ENCODE peak calls at places on chromosomes 16 and 17, in six cellular contexts. Y is pancreas; R is left lung; L is naive thymus-derived CD4-positive, alpha-beta T cell; M is CD8-positive, alpha-beta T cell; C is transverse colon. B is an unnamed sample.
A peak's percentile ranks its signal among the peaks of the same experiment; 100 is the strongest.

GRCh38 chr16:28090646-28091377 is 27.3 kb upstream of the GSG1L start:
- DNase-seq in R (no peak), M (no peak), Y (no peak), C (no peak), L (no peak), B (no peak)

GRCh38 chr16:52078716-52079655 is 468.0 kb downstream of the TOX3 start:
- DNase-seq in R (no peak), L (no peak), C (no peak), M (no peak), Y (no peak), B (no peak)

GRCh38 chr17:31825961-31826691 is 32.9 kb downstream of the COPRS start:
- DNase-seq in Y (no peak), L (no peak), R (no peak), C (no peak), M (no peak), B (no peak)

GRCh38 chr17:17419166-17419565 is 57.6 kb upstream of the MED9 start:
- DNase-seq in M (no peak), Y (no peak), C (no peak), L (no peak), R (no peak), B (no peak)

GRCh38 chr16:30651124-30652004 is 604 bp downstream of the PRR14 start:
- DNase-seq in Y (peak; percentile 80), L (peak; percentile 55), M (peak; percentile 67), C (peak; percentile 80), R (peak; percentile 94), B (peak; percentile 82)

GRCh38 chr17:77734371-77735050 is 224.0 kb upstream of the TNRC6C start:
- DNase-seq in Y (peak; percentile 66), M (no peak), C (peak; percentile 78), R (no peak), L (no peak), B (no peak)

GRCh38 chr17:44110823-44111633 is 12.4 kb downstream of the HDAC5 start:
- DNase-seq in L (peak; percentile 67), Y (peak; percentile 98), M (peak; percentile 41), R (peak; percentile 96), C (peak; percentile 97), B (no peak)

GRCh38 chr17:69947027-69947759 is 127.8 kb upstream of the KCNJ16 start:
- DNase-seq in Y (no peak), C (no peak), R (no peak), L (no peak), M (no peak), B (no peak)

GRCh38 chr16:82456683-82457082 is 170.1 kb upstream of the CDH13 start:
- DNase-seq in C (peak; percentile 53), L (no peak), R (no peak), Y (peak; percentile 58), M (peak; percentile 6), B (no peak)

GRCh38 chr17:73546770-73547345 is 97.4 kb downstream of the SDK2 start:
- DNase-seq in M (peak; percentile 6), Y (no peak), R (peak; percentile 89), L (peak; percentile 30), C (peak; percentile 70), B (no peak)

GRCh38 chr17:55265434-55266021 is 768 bp downstream of the HLF start:
- DNase-seq in Y (peak; percentile 35), L (peak; percentile 0), R (peak; percentile 82), C (no peak), M (no peak), B (peak; percentile 4)

GRCh38 chr17:81020443-81020766 is 14.5 kb upstream of the BAIAP2 start:
- DNase-seq in L (no peak), C (no peak), M (no peak), Y (no peak), R (no peak), B (no peak)

GRCh38 chr17:11909348-11909747 is 87.9 kb downstream of the ZNF18 start:
- DNase-seq in C (no peak), M (no peak), Y (no peak), R (no peak), L (no peak), B (no peak)

GRCh38 chr17:83190601-83191387 is 111.4 kb downstream of the METRNL start:
- DNase-seq in C (no peak), Y (no peak), L (no peak), M (no peak), R (peak; percentile 52), B (no peak)

GRCh38 chr17:63304704-63305261 is 141.3 kb downstream of the CYB561 start:
- DNase-seq in L (no peak), M (no peak), Y (no peak), C (no peak), R (peak; percentile 52), B (no peak)

GRCh38 chr16:9139965-9140364 is 48.5 kb downstream of the HAPSTR1 start:
- DNase-seq in Y (no peak), C (no peak), L (no peak), M (no peak), R (no peak), B (no peak)

GRCh38 chr17:43033947-43034622 is 9.1 kb downstream of the RND2 start:
- DNase-seq in C (no peak), R (no peak), M (no peak), Y (no peak), L (no peak), B (no peak)

GRCh38 chr16:71895679-71896385 is 501 bp downstream of the IST1 start:
- DNase-seq in C (peak; percentile 45), Y (peak; percentile 58), L (no peak), M (no peak), R (peak; percentile 89), B (peak; percentile 10)

GRCh38 chr16:1477033-1477432 is 2.2 kb upstream of the CLCN7 start:
- DNase-seq in C (no peak), M (no peak), R (no peak), Y (no peak), L (no peak), B (no peak)

GRCh38 chr16:24116989-24117388 is 139.1 kb upstream of the CACNG3 start:
- DNase-seq in L (no peak), C (no peak), M (no peak), R (no peak), Y (no peak), B (no peak)

GRCh38 chr17:50326831-50327364 is 19.0 kb upstream of the XYLT2 start:
- DNase-seq in C (no peak), R (no peak), M (no peak), Y (no peak), L (no peak), B (no peak)

GRCh38 chr17:10384175-10384574 is 11.4 kb upstream of the MYH13 start:
- DNase-seq in M (no peak), R (no peak), L (no peak), C (no peak), Y (no peak), B (no peak)

GRCh38 chr16:31301708-31302400 is 42.1 kb downstream of the ITGAM start:
- DNase-seq in C (no peak), R (no peak), Y (no peak), M (no peak), L (no peak), B (no peak)

GRCh38 chr17:55487727-55488436 is 23.4 kb downstream of the SMIM36 start:
- DNase-seq in L (no peak), C (no peak), Y (no peak), R (no peak), M (no peak), B (no peak)

GRCh38 chr17:50638572-50638850 is 3.8 kb downstream of the ABCC3 start:
- DNase-seq in Y (peak; percentile 23), C (no peak), R (no peak), M (no peak), L (no peak), B (no peak)

GRCh38 chr16:49625311-49626035 is 230.4 kb downstream of the ZNF423 start:
- DNase-seq in Y (no peak), M (no peak), C (no peak), L (no peak), R (no peak), B (no peak)

GRCh38 chr17:65268832-65269231 is 131.7 kb downstream of the RGS9 start:
- DNase-seq in M (no peak), C (no peak), R (no peak), L (no peak), Y (no peak), B (no peak)

GRCh38 chr17:34424814-34425490 is 61.9 kb upstream of the CCL1 start:
- DNase-seq in C (no peak), L (no peak), Y (no peak), R (no peak), M (no peak), B (no peak)

GRCh38 chr17:73508057-73508930 is 136.0 kb downstream of the SDK2 start:
- DNase-seq in R (peak; percentile 55), Y (no peak), L (no peak), C (no peak), M (no peak), B (no peak)

GRCh38 chr17:67725232-67726206 is 7.8 kb downstream of the NOL11 start:
- DNase-seq in R (no peak), L (peak; percentile 76), C (no peak), M (no peak), Y (no peak), B (no peak)

GRCh38 chr17:29283496-29283895 is 10.5 kb downstream of the NUFIP2 start:
- DNase-seq in R (no peak), C (no peak), Y (no peak), L (no peak), M (no peak), B (no peak)
- H3K4me3 ChIP-seq in R (no peak overlapping the region), C (no peak overlapping the region), Y (no peak overlapping the region), L (no peak overlapping the region), M (no peak overlapping the region), B (no peak overlapping the region)

GRCh38 chr17:7224110-7224509 is 4.4 kb downstream of the ACADVL start:
- DNase-seq in C (no peak), L (no peak), Y (peak; percentile 63), R (no peak), M (no peak), B (no peak)

GRCh38 chr17:7222093-7222971 is 2.6 kb downstream of the ACADVL start:
- DNase-seq in M (no peak), L (no peak), C (no peak), R (no peak), Y (no peak), B (no peak)

GRCh38 chr17:7221281-7222092 is 1.7 kb downstream of the ACADVL start:
- DNase-seq in L (no peak), Y (no peak), M (no peak), R (no peak), C (no peak), B (no peak)

GRCh38 chr17:7223375-7223774 is 3.6 kb downstream of the ACADVL start:
- DNase-seq in L (no peak), M (no peak), C (no peak), R (no peak), Y (no peak), B (no peak)

DNA sequence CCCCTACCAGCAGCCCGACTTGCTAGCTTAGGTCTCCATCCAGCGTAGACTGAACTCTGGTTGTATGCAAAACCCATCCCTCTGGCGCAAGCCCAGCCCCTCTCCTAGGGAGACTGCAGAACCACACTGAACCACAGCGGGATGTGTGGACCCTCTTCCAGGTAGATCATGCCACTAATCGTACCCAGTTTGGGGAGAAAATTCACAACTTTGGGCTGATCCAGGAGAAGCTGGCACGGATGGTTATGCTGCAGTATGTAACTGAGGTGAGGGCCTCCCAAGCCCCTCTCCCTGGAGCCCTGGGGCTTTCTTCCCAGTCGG is 3.2 kb downstream of the ACADVL start:
- DNase-seq in M (no peak), C (no peak), Y (no peak), R (peak; percentile 44), L (no peak), B (no peak)
- H3K36me3 ChIP-seq in M (peaks cover 23% of the 10 kb centered on the region), C (peaks cover 8% of the 10 kb centered on the region), Y (peaks cover 16% of the 10 kb centered on the region), R (peaks cover 73% of the 10 kb centered on the region), L (peaks cover 65% of the 10 kb centered on the region), B (peaks cover 49% of the 10 kb centered on the region)

GRCh38 chr17:36470499-36470898 is 16.0 kb upstream of the ZNHIT3 start:
- DNase-seq in C (no peak), R (no peak), Y (no peak), M (no peak), L (no peak), B (no peak)
- H3K4me1 ChIP-seq in C (no peaks in the 10 kb centered on the region), R (no peaks in the 10 kb centered on the region), Y (no peaks in the 10 kb centered on the region), M (no peaks in the 10 kb centered on the region), L (no peaks in the 10 kb centered on the region), B (no peaks in the 10 kb centered on the region)

GRCh38 chr17:57810740-57811632 is 38.9 kb downstream of the MRPS23 start:
- DNase-seq in M (no peak), C (peak; percentile 11), R (no peak), Y (peak; percentile 44), L (no peak), B (no peak)
- H3K4me3 ChIP-seq in M (no peak overlapping the region), C (no peak overlapping the region), R (no peak overlapping the region), Y (peak overlapping the region; percentile 5), L (no peak overlapping the region), B (no peak overlapping the region)